ENCODE peak calls at places on chromosomes 1 and 21, in eight cellular contexts. One of them, this sample, is unnamed.

GRCh38 chr1:202416641-202417040 is 68.1 kb downstream of the PPP1R12B start:
- DNase-seq in activated CD4-positive, alpha-beta T cell treated with anti-CD3 and anti-CD28 coated beads, Interleukin-2, amount 10 ng/mL, durations not matched to agents 7 days and 5 days: no peak
- DNase-seq in ureter: no peak
- DNase-seq in NCI-H748 treated with DMSO at 0.1 percent for 48 hours: no peak
- DNase-seq in IMR-90: peak
- DNase-seq in GF-D8: no peak
- DNase-seq in cortex of kidney: no peak
- DNase-seq in T-helper 17 cell: no peak
- DNase-seq in this sample: no peak

GRCh38 chr1:221161571-221162041 is 282.4 kb downstream of the HLX start:
- DNase-seq in NCI-H748 treated with DMSO at 0.1 percent for 48 hours: no peak
- DNase-seq in activated CD4-positive, alpha-beta T cell treated with anti-CD3 and anti-CD28 coated beads, Interleukin-2, amount 10 ng/mL, durations not matched to agents 7 days and 5 days: no peak
- DNase-seq in cortex of kidney: no peak
- DNase-seq in GF-D8: no peak
- DNase-seq in IMR-90: peak
- DNase-seq in T-helper 17 cell: no peak
- DNase-seq in ureter: no peak
- DNase-seq in this sample: peak

GRCh38 chr1:17016317-17016661 is 4.6 kb upstream of the ATP13A2 start:
- DNase-seq in T-helper 17 cell: no peak
- DNase-seq in activated CD4-positive, alpha-beta T cell treated with anti-CD3 and anti-CD28 coated beads, Interleukin-2, amount 10 ng/mL, durations not matched to agents 7 days and 5 days: no peak
- DNase-seq in cortex of kidney: no peak
- DNase-seq in IMR-90: peak
- DNase-seq in GF-D8: no peak
- DNase-seq in ureter: no peak
- DNase-seq in NCI-H748 treated with DMSO at 0.1 percent for 48 hours: no peak
- DNase-seq in this sample: peak

GRCh38 chr1:171233183-171233582 is 15.1 kb upstream of the FMO1 start:
- DNase-seq in ureter: no peak
- DNase-seq in GF-D8: no peak
- DNase-seq in NCI-H748 treated with DMSO at 0.1 percent for 48 hours: no peak
- DNase-seq in IMR-90: no peak
- DNase-seq in cortex of kidney: no peak
- DNase-seq in activated CD4-positive, alpha-beta T cell treated with anti-CD3 and anti-CD28 coated beads, Interleukin-2, amount 10 ng/mL, durations not matched to agents 7 days and 5 days: no peak
- DNase-seq in T-helper 17 cell: no peak
- DNase-seq in this sample: no peak

GRCh38 chr1:43382027-43382771 is 7.4 kb downstream of the MED8 start:
- DNase-seq in activated CD4-positive, alpha-beta T cell treated with anti-CD3 and anti-CD28 coated beads, Interleukin-2, amount 10 ng/mL, durations not matched to agents 7 days and 5 days: no peak
- DNase-seq in GF-D8: no peak
- DNase-seq in NCI-H748 treated with DMSO at 0.1 percent for 48 hours: no peak
- DNase-seq in ureter: no peak
- DNase-seq in cortex of kidney: no peak
- DNase-seq in IMR-90: no peak
- DNase-seq in T-helper 17 cell: no peak
- DNase-seq in this sample: no peak

GRCh38 chr21:42039911-42040351 is 29.8 kb upstream of the ZBTB21 start:
- DNase-seq in T-helper 17 cell: no peak
- DNase-seq in GF-D8: no peak
- DNase-seq in ureter: no peak
- DNase-seq in IMR-90: peak
- DNase-seq in activated CD4-positive, alpha-beta T cell treated with anti-CD3 and anti-CD28 coated beads, Interleukin-2, amount 10 ng/mL, durations not matched to agents 7 days and 5 days: no peak
- DNase-seq in cortex of kidney: no peak
- DNase-seq in NCI-H748 treated with DMSO at 0.1 percent for 48 hours: no peak
- DNase-seq in this sample: no peak

GRCh38 chr1:218538341-218538740 is 193.2 kb downstream of the TGFB2 start:
- DNase-seq in ureter: no peak
- DNase-seq in cortex of kidney: no peak
- DNase-seq in GF-D8: no peak
- DNase-seq in activated CD4-positive, alpha-beta T cell treated with anti-CD3 and anti-CD28 coated beads, Interleukin-2, amount 10 ng/mL, durations not matched to agents 7 days and 5 days: no peak
- DNase-seq in T-helper 17 cell: no peak
- DNase-seq in NCI-H748 treated with DMSO at 0.1 percent for 48 hours: no peak
- DNase-seq in IMR-90: peak
- DNase-seq in this sample: no peak

GRCh38 chr1:91742848-91743292 is 143.1 kb downstream of the TGFBR3 start:
- DNase-seq in T-helper 17 cell: no peak
- DNase-seq in IMR-90: peak
- DNase-seq in NCI-H748 treated with DMSO at 0.1 percent for 48 hours: no peak
- DNase-seq in cortex of kidney: no peak
- DNase-seq in ureter: no peak
- DNase-seq in activated CD4-positive, alpha-beta T cell treated with anti-CD3 and anti-CD28 coated beads, Interleukin-2, amount 10 ng/mL, durations not matched to agents 7 days and 5 days: no peak
- DNase-seq in GF-D8: no peak
- DNase-seq in this sample: no peak

GRCh38 chr1:213231795-213232231 is 180.8 kb downstream of the RPS6KC1 start:
- DNase-seq in activated CD4-positive, alpha-beta T cell treated with anti-CD3 and anti-CD28 coated beads, Interleukin-2, amount 10 ng/mL, durations not matched to agents 7 days and 5 days: no peak
- DNase-seq in cortex of kidney: no peak
- DNase-seq in GF-D8: no peak
- DNase-seq in NCI-H748 treated with DMSO at 0.1 percent for 48 hours: peak
- DNase-seq in IMR-90: peak
- DNase-seq in ureter: no peak
- DNase-seq in T-helper 17 cell: no peak
- DNase-seq in this sample: peak

GRCh38 chr1:32521165-32521564 is 18.1 kb upstream of the ZBTB8A start:
- DNase-seq in NCI-H748 treated with DMSO at 0.1 percent for 48 hours: no peak
- DNase-seq in IMR-90: no peak
- DNase-seq in ureter: no peak
- DNase-seq in activated CD4-positive, alpha-beta T cell treated with anti-CD3 and anti-CD28 coated beads, Interleukin-2, amount 10 ng/mL, durations not matched to agents 7 days and 5 days: no peak
- DNase-seq in cortex of kidney: no peak
- DNase-seq in GF-D8: no peak
- DNase-seq in T-helper 17 cell: no peak
- DNase-seq in this sample: no peak

GRCh38 chr21:34143783-34144182 is 70.4 kb downstream of the MRPS6 start:
- DNase-seq in IMR-90: no peak
- DNase-seq in GF-D8: no peak
- DNase-seq in cortex of kidney: no peak
- DNase-seq in T-helper 17 cell: no peak
- DNase-seq in activated CD4-positive, alpha-beta T cell treated with anti-CD3 and anti-CD28 coated beads, Interleukin-2, amount 10 ng/mL, durations not matched to agents 7 days and 5 days: no peak
- DNase-seq in NCI-H748 treated with DMSO at 0.1 percent for 48 hours: no peak
- DNase-seq in ureter: no peak
- DNase-seq in this sample: no peak

GRCh38 chr1:8218351-8219092 is 99.4 kb upstream of the SLC45A1 start:
- DNase-seq in GF-D8: peak
- DNase-seq in ureter: no peak
- DNase-seq in cortex of kidney: no peak
- DNase-seq in IMR-90: peak
- DNase-seq in activated CD4-positive, alpha-beta T cell treated with anti-CD3 and anti-CD28 coated beads, Interleukin-2, amount 10 ng/mL, durations not matched to agents 7 days and 5 days: no peak
- DNase-seq in T-helper 17 cell: no peak
- DNase-seq in NCI-H748 treated with DMSO at 0.1 percent for 48 hours: no peak
- DNase-seq in this sample: no peak

GRCh38 chr1:160061376-160062100 is 8.4 kb downstream of the KCNJ10 start:
- DNase-seq in ureter: no peak
- DNase-seq in IMR-90: no peak
- DNase-seq in GF-D8: no peak
- DNase-seq in activated CD4-positive, alpha-beta T cell treated with anti-CD3 and anti-CD28 coated beads, Interleukin-2, amount 10 ng/mL, durations not matched to agents 7 days and 5 days: no peak
- DNase-seq in cortex of kidney: no peak
- DNase-seq in T-helper 17 cell: no peak
- DNase-seq in NCI-H748 treated with DMSO at 0.1 percent for 48 hours: no peak
- DNase-seq in this sample: peak

GRCh38 chr1:201598973-201599372 is 60.0 kb downstream of the NAV1 start:
- DNase-seq in T-helper 17 cell: no peak
- DNase-seq in IMR-90: no peak
- DNase-seq in cortex of kidney: no peak
- DNase-seq in NCI-H748 treated with DMSO at 0.1 percent for 48 hours: no peak
- DNase-seq in ureter: no peak
- DNase-seq in activated CD4-positive, alpha-beta T cell treated with anti-CD3 and anti-CD28 coated beads, Interleukin-2, amount 10 ng/mL, durations not matched to agents 7 days and 5 days: no peak
- DNase-seq in GF-D8: no peak
- DNase-seq in this sample: no peak

GRCh38 chr1:47471163-47471562 is 33.3 kb downstream of the FOXD2 start:
- DNase-seq in IMR-90: no peak
- DNase-seq in NCI-H748 treated with DMSO at 0.1 percent for 48 hours: no peak
- DNase-seq in ureter: no peak
- DNase-seq in T-helper 17 cell: no peak
- DNase-seq in activated CD4-positive, alpha-beta T cell treated with anti-CD3 and anti-CD28 coated beads, Interleukin-2, amount 10 ng/mL, durations not matched to agents 7 days and 5 days: no peak
- DNase-seq in cortex of kidney: no peak
- DNase-seq in GF-D8: no peak
- DNase-seq in this sample: no peak

GRCh38 chr1:201358596-201358995 is 18.9 kb downstream of the TNNT2 start:
- DNase-seq in IMR-90: peak
- DNase-seq in NCI-H748 treated with DMSO at 0.1 percent for 48 hours: no peak
- DNase-seq in ureter: no peak
- DNase-seq in T-helper 17 cell: no peak
- DNase-seq in GF-D8: no peak
- DNase-seq in activated CD4-positive, alpha-beta T cell treated with anti-CD3 and anti-CD28 coated beads, Interleukin-2, amount 10 ng/mL, durations not matched to agents 7 days and 5 days: no peak
- DNase-seq in cortex of kidney: no peak
- DNase-seq in this sample: peak

GRCh38 chr1:197526736-197527371 is 248.4 kb downstream of the DENND1B start:
- DNase-seq in NCI-H748 treated with DMSO at 0.1 percent for 48 hours: peak
- DNase-seq in activated CD4-positive, alpha-beta T cell treated with anti-CD3 and anti-CD28 coated beads, Interleukin-2, amount 10 ng/mL, durations not matched to agents 7 days and 5 days: no peak
- DNase-seq in IMR-90: peak
- DNase-seq in cortex of kidney: no peak
- DNase-seq in T-helper 17 cell: no peak
- DNase-seq in ureter: no peak
- DNase-seq in GF-D8: peak
- DNase-seq in this sample: no peak